ENCODE peak calls at places on chromosomes 12 and 14, in seven cellular contexts. One of them, this sample, is unnamed.

GRCh38 chr14:31206536-31207286 is 882 bp downstream of the HECTD1 start:
- DNase-seq in caudate nucleus: peak; percentile 36
- DNase-seq in naive thymus-derived CD4-positive, alpha-beta T cell: peak; percentile 65
- DNase-seq in activated gamma-delta T cell treated with Interleukin-2 at 50 U/mL for 16 hours: peak; percentile 34
- DNase-seq in EL: peak; percentile 41
- DNase-seq in ACHN: no peak
- DNase-seq in A549: no peak
- DNase-seq in this sample: peak; percentile 30

GRCh38 chr12:21459474-21459873 is 22.0 kb downstream of the PYROXD1 start:
- DNase-seq in naive thymus-derived CD4-positive, alpha-beta T cell: no peak
- DNase-seq in A549: no peak
- DNase-seq in ACHN: no peak
- DNase-seq in activated gamma-delta T cell treated with Interleukin-2 at 50 U/mL for 16 hours: no peak
- DNase-seq in caudate nucleus: no peak
- DNase-seq in EL: no peak
- DNase-seq in this sample: no peak

GRCh38 chr14:22426711-22427110 is 162.3 kb downstream of the DAD1 start:
- DNase-seq in naive thymus-derived CD4-positive, alpha-beta T cell: no peak
- DNase-seq in EL: no peak
- DNase-seq in activated gamma-delta T cell treated with Interleukin-2 at 50 U/mL for 16 hours: no peak
- DNase-seq in caudate nucleus: no peak
- DNase-seq in A549: no peak
- DNase-seq in ACHN: no peak
- DNase-seq in this sample: no peak

GRCh38 chr12:118302053-118302452 is 70.7 kb downstream of the TAOK3 start:
- DNase-seq in ACHN: no peak
- DNase-seq in EL: peak; percentile 78
- DNase-seq in caudate nucleus: no peak
- DNase-seq in activated gamma-delta T cell treated with Interleukin-2 at 50 U/mL for 16 hours: no peak
- DNase-seq in naive thymus-derived CD4-positive, alpha-beta T cell: no peak
- DNase-seq in A549: no peak
- DNase-seq in this sample: no peak

GRCh38 chr12:69290545-69291277 is 51.3 kb downstream of the CPSF6 start:
- DNase-seq in activated gamma-delta T cell treated with Interleukin-2 at 50 U/mL for 16 hours: peak; percentile 79
- DNase-seq in ACHN: peak; percentile 90
- DNase-seq in EL: peak; percentile 77
- DNase-seq in A549: peak; percentile 61
- DNase-seq in caudate nucleus: peak; percentile 8
- DNase-seq in naive thymus-derived CD4-positive, alpha-beta T cell: peak; percentile 75
- DNase-seq in this sample: peak; percentile 51

GRCh38 chr12:92593734-92594402 is 108.9 kb upstream of the PLEKHG7 start:
- DNase-seq in naive thymus-derived CD4-positive, alpha-beta T cell: peak; percentile 92
- DNase-seq in activated gamma-delta T cell treated with Interleukin-2 at 50 U/mL for 16 hours: peak; percentile 74
- DNase-seq in A549: peak; percentile 88
- DNase-seq in caudate nucleus: no peak
- DNase-seq in EL: peak; percentile 93
- DNase-seq in ACHN: peak; percentile 51
- DNase-seq in this sample: no peak

GRCh38 chr12:8088574-8088973 is 6.5 kb downstream of the NECAP1 start:
- DNase-seq in activated gamma-delta T cell treated with Interleukin-2 at 50 U/mL for 16 hours: peak; percentile 46
- DNase-seq in caudate nucleus: no peak
- DNase-seq in naive thymus-derived CD4-positive, alpha-beta T cell: peak; percentile 54
- DNase-seq in EL: no peak
- DNase-seq in ACHN: no peak
- DNase-seq in A549: no peak
- DNase-seq in this sample: no peak

GRCh38 chr12:113092478-113093408 is 36.2 kb downstream of the DTX1 start:
- DNase-seq in activated gamma-delta T cell treated with Interleukin-2 at 50 U/mL for 16 hours: no peak
- DNase-seq in caudate nucleus: no peak
- DNase-seq in ACHN: no peak
- DNase-seq in EL: no peak
- DNase-seq in A549: peak; percentile 85
- DNase-seq in naive thymus-derived CD4-positive, alpha-beta T cell: no peak
- DNase-seq in this sample: no peak

GRCh38 chr12:87369161-87369560 is 660.0 kb downstream of the C12orf50 start:
- DNase-seq in caudate nucleus: no peak
- DNase-seq in A549: no peak
- DNase-seq in activated gamma-delta T cell treated with Interleukin-2 at 50 U/mL for 16 hours: no peak
- DNase-seq in ACHN: no peak
- DNase-seq in naive thymus-derived CD4-positive, alpha-beta T cell: no peak
- DNase-seq in EL: no peak
- DNase-seq in this sample: no peak

GRCh38 chr14:73728106-73729014 is 14.2 kb upstream of the PNMA1 start:
- DNase-seq in caudate nucleus: peak; percentile 38
- DNase-seq in ACHN: peak; percentile 65
- DNase-seq in A549: peak; percentile 87
- DNase-seq in activated gamma-delta T cell treated with Interleukin-2 at 50 U/mL for 16 hours: peak; percentile 91
- DNase-seq in naive thymus-derived CD4-positive, alpha-beta T cell: peak; percentile 76
- DNase-seq in EL: peak; percentile 78
- DNase-seq in this sample: peak; percentile 76

GRCh38 chr14:95850429-95850828 is 26.2 kb upstream of the TUNAR start:
- DNase-seq in activated gamma-delta T cell treated with Interleukin-2 at 50 U/mL for 16 hours: no peak
- DNase-seq in naive thymus-derived CD4-positive, alpha-beta T cell: no peak
- DNase-seq in A549: no peak
- DNase-seq in ACHN: no peak
- DNase-seq in caudate nucleus: no peak
- DNase-seq in EL: no peak
- DNase-seq in this sample: peak; percentile 10

GRCh38 chr12:105961821-105962671 is 176.7 kb downstream of the NUAK1 start:
- DNase-seq in A549: no peak
- DNase-seq in caudate nucleus: no peak
- DNase-seq in activated gamma-delta T cell treated with Interleukin-2 at 50 U/mL for 16 hours: no peak
- DNase-seq in ACHN: no peak
- DNase-seq in EL: no peak
- DNase-seq in naive thymus-derived CD4-positive, alpha-beta T cell: no peak
- DNase-seq in this sample: no peak

GRCh38 chr12:9646794-9647622 is 22.5 kb upstream of the CLEC2D start:
- DNase-seq in caudate nucleus: no peak
- DNase-seq in activated gamma-delta T cell treated with Interleukin-2 at 50 U/mL for 16 hours: no peak
- DNase-seq in EL: peak; percentile 55
- DNase-seq in naive thymus-derived CD4-positive, alpha-beta T cell: no peak
- DNase-seq in A549: peak; percentile 2
- DNase-seq in ACHN: peak; percentile 27
- DNase-seq in this sample: no peak

GRCh38 chr14:60002819-60003492 is 83.0 kb downstream of the LRRC9 start:
- DNase-seq in activated gamma-delta T cell treated with Interleukin-2 at 50 U/mL for 16 hours: no peak
- DNase-seq in A549: no peak
- DNase-seq in EL: no peak
- DNase-seq in ACHN: no peak
- DNase-seq in naive thymus-derived CD4-positive, alpha-beta T cell: no peak
- DNase-seq in caudate nucleus: peak; percentile 1
- DNase-seq in this sample: no peak

GRCh38 chr14:90632868-90633267 is 183.4 kb downstream of the TTC7B start:
- DNase-seq in activated gamma-delta T cell treated with Interleukin-2 at 50 U/mL for 16 hours: no peak
- DNase-seq in caudate nucleus: no peak
- DNase-seq in ACHN: no peak
- DNase-seq in EL: no peak
- DNase-seq in A549: no peak
- DNase-seq in naive thymus-derived CD4-positive, alpha-beta T cell: no peak
- DNase-seq in this sample: no peak

GRCh38 chr14:81535399-81536124 is 1.9 kb upstream of the SEL1L start:
- DNase-seq in naive thymus-derived CD4-positive, alpha-beta T cell: no peak
- DNase-seq in EL: no peak
- DNase-seq in A549: no peak
- DNase-seq in activated gamma-delta T cell treated with Interleukin-2 at 50 U/mL for 16 hours: no peak
- DNase-seq in ACHN: no peak
- DNase-seq in caudate nucleus: no peak
- DNase-seq in this sample: no peak

GRCh38 chr12:3924761-3925160 is 51.6 kb upstream of the PARP11 start:
- DNase-seq in A549: no peak
- DNase-seq in EL: no peak
- DNase-seq in caudate nucleus: no peak
- DNase-seq in naive thymus-derived CD4-positive, alpha-beta T cell: no peak
- DNase-seq in activated gamma-delta T cell treated with Interleukin-2 at 50 U/mL for 16 hours: no peak
- DNase-seq in ACHN: no peak
- DNase-seq in this sample: no peak

GRCh38 chr14:68643673-68644072 is 149.2 kb downstream of the ZFP36L1 start:
- DNase-seq in caudate nucleus: no peak
- DNase-seq in naive thymus-derived CD4-positive, alpha-beta T cell: no peak
- DNase-seq in A549: no peak
- DNase-seq in activated gamma-delta T cell treated with Interleukin-2 at 50 U/mL for 16 hours: no peak
- DNase-seq in EL: no peak
- DNase-seq in ACHN: no peak
- DNase-seq in this sample: no peak

GRCh38 chr14:91059576-91060471 is 617 bp downstream of the RPS6KA5 start:
- DNase-seq in naive thymus-derived CD4-positive, alpha-beta T cell: peak; percentile 66
- DNase-seq in EL: peak; percentile 26
- DNase-seq in A549: peak; percentile 41
- DNase-seq in ACHN: peak; percentile 45
- DNase-seq in caudate nucleus: peak; percentile 59
- DNase-seq in activated gamma-delta T cell treated with Interleukin-2 at 50 U/mL for 16 hours: peak; percentile 62
- DNase-seq in this sample: peak; percentile 82

GRCh38 chr12:121278450-121279375 is 17.8 kb downstream of the CAMKK2 start:
- DNase-seq in caudate nucleus: no peak
- DNase-seq in naive thymus-derived CD4-positive, alpha-beta T cell: no peak
- DNase-seq in ACHN: no peak
- DNase-seq in activated gamma-delta T cell treated with Interleukin-2 at 50 U/mL for 16 hours: no peak
- DNase-seq in A549: no peak
- DNase-seq in EL: peak; percentile 72
- DNase-seq in this sample: no peak

GRCh38 chr12:70664463-70664862 is 27.2 kb upstream of the PTPRB start:
- DNase-seq in ACHN: no peak
- DNase-seq in EL: no peak
- DNase-seq in A549: no peak
- DNase-seq in naive thymus-derived CD4-positive, alpha-beta T cell: no peak
- DNase-seq in caudate nucleus: no peak
- DNase-seq in activated gamma-delta T cell treated with Interleukin-2 at 50 U/mL for 16 hours: no peak
- DNase-seq in this sample: no peak

GRCh38 chr14:22915886-22916521 is 2.9 kb downstream of the RBM23 start:
- DNase-seq in A549: no peak
- DNase-seq in activated gamma-delta T cell treated with Interleukin-2 at 50 U/mL for 16 hours: no peak
- DNase-seq in ACHN: no peak
- DNase-seq in caudate nucleus: no peak
- DNase-seq in EL: no peak
- DNase-seq in naive thymus-derived CD4-positive, alpha-beta T cell: no peak
- DNase-seq in this sample: no peak

GRCh38 chr14:93343797-93344196 is 3.2 kb upstream of the COX8C start:
- DNase-seq in ACHN: no peak
- DNase-seq in A549: no peak
- DNase-seq in caudate nucleus: no peak
- DNase-seq in EL: no peak
- DNase-seq in naive thymus-derived CD4-positive, alpha-beta T cell: no peak
- DNase-seq in activated gamma-delta T cell treated with Interleukin-2 at 50 U/mL for 16 hours: no peak
- DNase-seq in this sample: no peak

GRCh38 chr14:105315941-105316562 is 1.5 kb downstream of the PACS2 start:
- DNase-seq in naive thymus-derived CD4-positive, alpha-beta T cell: no peak
- DNase-seq in EL: peak; percentile 46
- DNase-seq in ACHN: no peak
- DNase-seq in caudate nucleus: no peak
- DNase-seq in activated gamma-delta T cell treated with Interleukin-2 at 50 U/mL for 16 hours: no peak
- DNase-seq in A549: no peak
- DNase-seq in this sample: no peak

GRCh38 chr14:37054144-37054543 is 118.3 kb downstream of the SLC25A21 start:
- DNase-seq in caudate nucleus: no peak
- DNase-seq in EL: no peak
- DNase-seq in activated gamma-delta T cell treated with Interleukin-2 at 50 U/mL for 16 hours: no peak
- DNase-seq in naive thymus-derived CD4-positive, alpha-beta T cell: no peak
- DNase-seq in A549: no peak
- DNase-seq in ACHN: no peak
- DNase-seq in this sample: no peak

GRCh38 chr14:88993946-88994345 is 169.5 kb downstream of the TTC8 start:
- DNase-seq in activated gamma-delta T cell treated with Interleukin-2 at 50 U/mL for 16 hours: no peak
- DNase-seq in caudate nucleus: no peak
- DNase-seq in ACHN: no peak
- DNase-seq in naive thymus-derived CD4-positive, alpha-beta T cell: no peak
- DNase-seq in EL: peak; percentile 40
- DNase-seq in A549: peak; percentile 43
- DNase-seq in this sample: no peak

GRCh38 chr12:78187741-78188140 is 357.0 kb downstream of the NAV3 start:
- DNase-seq in A549: no peak
- DNase-seq in ACHN: no peak
- DNase-seq in activated gamma-delta T cell treated with Interleukin-2 at 50 U/mL for 16 hours: no peak
- DNase-seq in EL: no peak
- DNase-seq in caudate nucleus: no peak
- DNase-seq in naive thymus-derived CD4-positive, alpha-beta T cell: no peak
- DNase-seq in this sample: no peak

GRCh38 chr14:39425947-39426346 is 6.3 kb downstream of the FBXO33 start:
- DNase-seq in naive thymus-derived CD4-positive, alpha-beta T cell: no peak
- DNase-seq in A549: no peak
- DNase-seq in activated gamma-delta T cell treated with Interleukin-2 at 50 U/mL for 16 hours: no peak
- DNase-seq in caudate nucleus: no peak
- DNase-seq in ACHN: no peak
- DNase-seq in EL: no peak
- DNase-seq in this sample: no peak

GRCh38 chr12:51390457-51391046 is 654 bp downstream of the GALNT6 start:
- DNase-seq in A549: no peak
- DNase-seq in naive thymus-derived CD4-positive, alpha-beta T cell: no peak
- DNase-seq in activated gamma-delta T cell treated with Interleukin-2 at 50 U/mL for 16 hours: no peak
- DNase-seq in EL: no peak
- DNase-seq in caudate nucleus: no peak
- DNase-seq in ACHN: no peak
- DNase-seq in this sample: no peak

GRCh38 chr12:122988036-122988435 is 7.6 kb downstream of the ARL6IP4 start:
- DNase-seq in EL: no peak
- DNase-seq in naive thymus-derived CD4-positive, alpha-beta T cell: no peak
- DNase-seq in activated gamma-delta T cell treated with Interleukin-2 at 50 U/mL for 16 hours: no peak
- DNase-seq in ACHN: no peak
- DNase-seq in A549: no peak
- DNase-seq in caudate nucleus: no peak
- DNase-seq in this sample: no peak

GRCh38 chr14:85124896-85125295 is 405.0 kb upstream of the FLRT2 start:
- DNase-seq in naive thymus-derived CD4-positive, alpha-beta T cell: no peak
- DNase-seq in activated gamma-delta T cell treated with Interleukin-2 at 50 U/mL for 16 hours: no peak
- DNase-seq in ACHN: no peak
- DNase-seq in EL: no peak
- DNase-seq in A549: no peak
- DNase-seq in caudate nucleus: no peak
- DNase-seq in this sample: no peak

GRCh38 chr12:110782922-110783321 is 40.2 kb upstream of the PPP1CC start:
- DNase-seq in EL: no peak
- DNase-seq in ACHN: no peak
- DNase-seq in caudate nucleus: no peak
- DNase-seq in naive thymus-derived CD4-positive, alpha-beta T cell: no peak
- DNase-seq in A549: no peak
- DNase-seq in activated gamma-delta T cell treated with Interleukin-2 at 50 U/mL for 16 hours: no peak
- DNase-seq in this sample: no peak

GRCh38 chr12:106299193-106299794 is 3.2 kb upstream of the TCP11L2 start:
- DNase-seq in activated gamma-delta T cell treated with Interleukin-2 at 50 U/mL for 16 hours: no peak
- DNase-seq in naive thymus-derived CD4-positive, alpha-beta T cell: no peak
- DNase-seq in ACHN: no peak
- DNase-seq in EL: no peak
- DNase-seq in A549: no peak
- DNase-seq in caudate nucleus: no peak
- DNase-seq in this sample: no peak

GRCh38 chr14:96254696-96255095 is 1.3 kb upstream of the BDKRB1 start:
- DNase-seq in naive thymus-derived CD4-positive, alpha-beta T cell: no peak
- DNase-seq in EL: no peak
- DNase-seq in caudate nucleus: no peak
- DNase-seq in A549: no peak
- DNase-seq in ACHN: no peak
- DNase-seq in activated gamma-delta T cell treated with Interleukin-2 at 50 U/mL for 16 hours: no peak
- DNase-seq in this sample: no peak

GRCh38 chr12:1583421-1584078 is 10.8 kb downstream of the FBXL14 start:
- DNase-seq in EL: peak; percentile 92
- DNase-seq in caudate nucleus: no peak
- DNase-seq in ACHN: peak; percentile 93
- DNase-seq in A549: peak; percentile 74
- DNase-seq in activated gamma-delta T cell treated with Interleukin-2 at 50 U/mL for 16 hours: peak; percentile 63
- DNase-seq in naive thymus-derived CD4-positive, alpha-beta T cell: peak; percentile 61
- DNase-seq in this sample: peak; percentile 70

GRCh38 chr12:20917819-20918218 is 107.3 kb downstream of the SLCO1B3 start:
- DNase-seq in ACHN: no peak
- DNase-seq in EL: no peak
- DNase-seq in naive thymus-derived CD4-positive, alpha-beta T cell: no peak
- DNase-seq in A549: no peak
- DNase-seq in caudate nucleus: no peak
- DNase-seq in activated gamma-delta T cell treated with Interleukin-2 at 50 U/mL for 16 hours: no peak
- DNase-seq in this sample: no peak

This sample was measured in NCI-H526.